ENCODE peak calls at places on chromosome 17, in seven cellular contexts. One of them, this sample, is unnamed.
A peak's percentile ranks its signal among the peaks of the same experiment; 100 is the strongest.

GRCh38 chr17:3913531-3914318 is 2.5 kb downstream of the P2RX1 start:
- DNase-seq in GM06990: peak; percentile 76
- DNase-seq in psoas muscle: peak; percentile 79
- DNase-seq in WTC11: peak; percentile 91
- DNase-seq in foreskin fibroblast: peak; percentile 64
- DNase-seq in esophagus muscularis mucosa: no peak
- DNase-seq in neural crest cell: peak; percentile 90
- DNase-seq in this sample: peak; percentile 81

GRCh38 chr17:19645608-19646250 is 2.8 kb upstream of the ALDH3A2 start:
- DNase-seq in esophagus muscularis mucosa: no peak
- DNase-seq in WTC11: peak; percentile 82
- DNase-seq in psoas muscle: peak; percentile 25
- DNase-seq in foreskin fibroblast: no peak
- DNase-seq in neural crest cell: peak; percentile 35
- DNase-seq in GM06990: peak; percentile 28
- DNase-seq in this sample: peak; percentile 39

GRCh38 chr17:19705771-19706770 is 10.3 kb downstream of the SLC47A2 start:
- DNase-seq in esophagus muscularis mucosa: peak; percentile 91
- DNase-seq in neural crest cell: no peak
- DNase-seq in psoas muscle: no peak
- DNase-seq in foreskin fibroblast: no peak
- DNase-seq in GM06990: no peak
- DNase-seq in WTC11: no peak
- DNase-seq in this sample: no peak

GRCh38 chr17:80671823-80672105 is 127.1 kb downstream of the RPTOR start:
- DNase-seq in psoas muscle: no peak
- DNase-seq in GM06990: no peak
- DNase-seq in WTC11: no peak
- DNase-seq in esophagus muscularis mucosa: no peak
- DNase-seq in foreskin fibroblast: no peak
- DNase-seq in neural crest cell: no peak
- DNase-seq in this sample: peak; percentile 43

GRCh38 chr17:1713878-1714487 is 3.8 kb upstream of the TLCD2 start:
- DNase-seq in WTC11: peak; percentile 78
- DNase-seq in GM06990: no peak
- DNase-seq in psoas muscle: no peak
- DNase-seq in foreskin fibroblast: peak; percentile 42
- DNase-seq in neural crest cell: peak; percentile 41
- DNase-seq in esophagus muscularis mucosa: no peak
- DNase-seq in this sample: peak; percentile 56

GRCh38 chr17:35164716-35165115 is 17.1 kb downstream of the UNC45B start:
- DNase-seq in esophagus muscularis mucosa: no peak
- DNase-seq in foreskin fibroblast: no peak
- DNase-seq in psoas muscle: no peak
- DNase-seq in GM06990: no peak
- DNase-seq in WTC11: no peak
- DNase-seq in neural crest cell: no peak
- DNase-seq in this sample: no peak

GRCh38 chr17:64155751-64156544 is 26.0 kb upstream of the ERN1 start:
- DNase-seq in esophagus muscularis mucosa: no peak
- DNase-seq in neural crest cell: no peak
- DNase-seq in GM06990: no peak
- DNase-seq in WTC11: no peak
- DNase-seq in psoas muscle: peak; percentile 75
- DNase-seq in foreskin fibroblast: no peak
- DNase-seq in this sample: peak; percentile 36

GRCh38 chr17:69069289-69069688 is 8.6 kb upstream of the ABCA9 start:
- DNase-seq in GM06990: no peak
- DNase-seq in psoas muscle: peak; percentile 4
- DNase-seq in neural crest cell: no peak
- DNase-seq in WTC11: no peak
- DNase-seq in esophagus muscularis mucosa: no peak
- DNase-seq in foreskin fibroblast: no peak
- DNase-seq in this sample: no peak

GRCh38 chr17:66466933-66467367 is 164.5 kb downstream of the PRKCA start:
- DNase-seq in foreskin fibroblast: peak; percentile 98
- DNase-seq in esophagus muscularis mucosa: no peak
- DNase-seq in GM06990: no peak
- DNase-seq in WTC11: no peak
- DNase-seq in psoas muscle: peak; percentile 34
- DNase-seq in neural crest cell: no peak
- DNase-seq in this sample: peak; percentile 99

GRCh38 chr17:16381496-16381820 is 567 bp downstream of the UBB start:
- DNase-seq in esophagus muscularis mucosa: no peak
- DNase-seq in psoas muscle: no peak
- DNase-seq in neural crest cell: no peak
- DNase-seq in GM06990: no peak
- DNase-seq in WTC11: no peak
- DNase-seq in foreskin fibroblast: no peak
- DNase-seq in this sample: no peak

GRCh38 chr17:39602533-39603303 is 5.0 kb downstream of the NEUROD2 start:
- DNase-seq in GM06990: no peak
- DNase-seq in foreskin fibroblast: no peak
- DNase-seq in esophagus muscularis mucosa: no peak
- DNase-seq in psoas muscle: no peak
- DNase-seq in WTC11: no peak
- DNase-seq in neural crest cell: no peak
- DNase-seq in this sample: no peak

GRCh38 chr17:44314869-44315661 is 6.7 kb downstream of the RUNDC3A start:
- DNase-seq in WTC11: peak; percentile 76
- DNase-seq in GM06990: no peak
- DNase-seq in psoas muscle: no peak
- DNase-seq in neural crest cell: no peak
- DNase-seq in foreskin fibroblast: no peak
- DNase-seq in esophagus muscularis mucosa: no peak
- DNase-seq in this sample: no peak

GRCh38 chr17:35084987-35085386 is 21.5 kb upstream of the RFFL start:
- DNase-seq in esophagus muscularis mucosa: no peak
- DNase-seq in psoas muscle: no peak
- DNase-seq in neural crest cell: no peak
- DNase-seq in WTC11: no peak
- DNase-seq in foreskin fibroblast: peak; percentile 56
- DNase-seq in GM06990: no peak
- DNase-seq in this sample: peak; percentile 50

GRCh38 chr17:8056232-8056975 is 17.5 kb downstream of the ALOX15B start:
- DNase-seq in GM06990: peak; percentile 44
- DNase-seq in foreskin fibroblast: no peak
- DNase-seq in esophagus muscularis mucosa: no peak
- DNase-seq in psoas muscle: no peak
- DNase-seq in WTC11: peak; percentile 8
- DNase-seq in neural crest cell: no peak
- DNase-seq in this sample: peak; percentile 96

GRCh38 chr17:82333279-82334171 is at the start of gene SECTM1:
- DNase-seq in neural crest cell: no peak
- DNase-seq in foreskin fibroblast: peak; percentile 34
- DNase-seq in WTC11: peak; percentile 50
- DNase-seq in GM06990: no peak
- DNase-seq in esophagus muscularis mucosa: no peak
- DNase-seq in psoas muscle: peak; percentile 68
- DNase-seq in this sample: peak; percentile 15

GRCh38 chr17:46029627-46030026 is 30.6 kb downstream of the STH start:
- DNase-seq in esophagus muscularis mucosa: no peak
- DNase-seq in psoas muscle: no peak
- DNase-seq in foreskin fibroblast: no peak
- DNase-seq in neural crest cell: no peak
- DNase-seq in GM06990: no peak
- DNase-seq in WTC11: no peak
- DNase-seq in this sample: no peak

GRCh38 chr17:6084226-6085161 is 14.3 kb downstream of the WSCD1 start:
- DNase-seq in psoas muscle: peak; percentile 80
- DNase-seq in neural crest cell: peak; percentile 46
- DNase-seq in WTC11: no peak
- DNase-seq in esophagus muscularis mucosa: no peak
- DNase-seq in foreskin fibroblast: no peak
- DNase-seq in GM06990: no peak
- DNase-seq in this sample: no peak

GRCh38 chr17:19411641-19412040 is 609 bp downstream of the RNF112 start:
- DNase-seq in foreskin fibroblast: no peak
- DNase-seq in psoas muscle: no peak
- DNase-seq in GM06990: no peak
- DNase-seq in neural crest cell: no peak
- DNase-seq in WTC11: no peak
- DNase-seq in esophagus muscularis mucosa: no peak
- DNase-seq in this sample: no peak

GRCh38 chr17:7404737-7405412 is 978 bp upstream of the TMEM256 start:
- DNase-seq in neural crest cell: peak; percentile 16
- DNase-seq in esophagus muscularis mucosa: peak; percentile 93
- DNase-seq in WTC11: peak; percentile 69
- DNase-seq in GM06990: no peak
- DNase-seq in foreskin fibroblast: no peak
- DNase-seq in psoas muscle: peak; percentile 70
- DNase-seq in this sample: no peak

GRCh38 chr17:8861482-8862181 is 5.8 kb downstream of the PIK3R6 start:
- DNase-seq in GM06990: no peak
- DNase-seq in foreskin fibroblast: no peak
- DNase-seq in neural crest cell: no peak
- DNase-seq in WTC11: no peak
- DNase-seq in esophagus muscularis mucosa: no peak
- DNase-seq in psoas muscle: no peak
- DNase-seq in this sample: no peak

GRCh38 chr17:79214940-79215604 is 140.4 kb downstream of the ENGASE start:
- DNase-seq in esophagus muscularis mucosa: no peak
- DNase-seq in WTC11: no peak
- DNase-seq in foreskin fibroblast: no peak
- DNase-seq in GM06990: no peak
- DNase-seq in neural crest cell: no peak
- DNase-seq in psoas muscle: no peak
- DNase-seq in this sample: no peak

GRCh38 chr17:82486186-82487084 is 27.9 kb downstream of the NARF start:
- DNase-seq in foreskin fibroblast: no peak
- DNase-seq in GM06990: no peak
- DNase-seq in WTC11: no peak
- DNase-seq in psoas muscle: no peak
- DNase-seq in esophagus muscularis mucosa: no peak
- DNase-seq in neural crest cell: no peak
- DNase-seq in this sample: no peak

GRCh38 chr17:71460943-71461342 is 659.9 kb upstream of the SOX9 start:
- DNase-seq in neural crest cell: peak; percentile 22
- DNase-seq in WTC11: peak; percentile 24
- DNase-seq in esophagus muscularis mucosa: no peak
- DNase-seq in psoas muscle: no peak
- DNase-seq in foreskin fibroblast: peak; percentile 25
- DNase-seq in GM06990: no peak
- DNase-seq in this sample: peak; percentile 71

GRCh38 chr17:45146616-45147101 is 1.6 kb upstream of the HEXIM1 start:
- DNase-seq in esophagus muscularis mucosa: no peak
- DNase-seq in WTC11: no peak
- DNase-seq in neural crest cell: no peak
- DNase-seq in foreskin fibroblast: no peak
- DNase-seq in GM06990: no peak
- DNase-seq in psoas muscle: peak; percentile 29
- DNase-seq in this sample: peak; percentile 91

GRCh38 chr17:13740692-13741091 is 139.0 kb upstream of the HS3ST3A1 start:
- DNase-seq in GM06990: no peak
- DNase-seq in WTC11: no peak
- DNase-seq in neural crest cell: no peak
- DNase-seq in psoas muscle: no peak
- DNase-seq in foreskin fibroblast: no peak
- DNase-seq in esophagus muscularis mucosa: no peak
- DNase-seq in this sample: no peak

GRCh38 chr17:67613961-67614360 is 103.8 kb upstream of the NOL11 start:
- DNase-seq in psoas muscle: no peak
- DNase-seq in esophagus muscularis mucosa: no peak
- DNase-seq in WTC11: no peak
- DNase-seq in foreskin fibroblast: no peak
- DNase-seq in neural crest cell: no peak
- DNase-seq in GM06990: peak; percentile 27
- DNase-seq in this sample: no peak

GRCh38 chr17:67619555-67619954 is 98.2 kb upstream of the NOL11 start:
- DNase-seq in GM06990: no peak
- DNase-seq in esophagus muscularis mucosa: no peak
- DNase-seq in WTC11: no peak
- DNase-seq in psoas muscle: no peak
- DNase-seq in foreskin fibroblast: no peak
- DNase-seq in neural crest cell: no peak
- DNase-seq in this sample: no peak

GRCh38 chr17:67617304-67617899 is 100.3 kb upstream of the NOL11 start:
- DNase-seq in psoas muscle: no peak
- DNase-seq in WTC11: no peak
- DNase-seq in esophagus muscularis mucosa: no peak
- DNase-seq in foreskin fibroblast: no peak
- DNase-seq in neural crest cell: no peak
- DNase-seq in GM06990: no peak
- DNase-seq in this sample: no peak

GRCh38 chr17:67615736-67616135 is 102.0 kb upstream of the NOL11 start:
- DNase-seq in psoas muscle: no peak
- DNase-seq in foreskin fibroblast: no peak
- DNase-seq in neural crest cell: no peak
- DNase-seq in WTC11: no peak
- DNase-seq in esophagus muscularis mucosa: no peak
- DNase-seq in GM06990: no peak
- DNase-seq in this sample: no peak

GRCh38 chr17:67615011-67615561 is 102.7 kb upstream of the NOL11 start:
- DNase-seq in GM06990: no peak
- DNase-seq in foreskin fibroblast: no peak
- DNase-seq in esophagus muscularis mucosa: no peak
- DNase-seq in neural crest cell: no peak
- DNase-seq in WTC11: no peak
- DNase-seq in psoas muscle: no peak
- DNase-seq in this sample: no peak
- TF ChIP-seq CTCF in GM06990: no peak
- TF ChIP-seq CTCF in foreskin fibroblast: no peak
- TF ChIP-seq CTCF in esophagus muscularis mucosa: no peak
- TF ChIP-seq CTCF in neural crest cell: no peak
- TF ChIP-seq CTCF in WTC11: no peak
- TF ChIP-seq CTCF in psoas muscle: no peak
- TF ChIP-seq CTCF in this sample: no peak

GRCh38 chr17:40993856-40994255 is at the start of gene KRTAP3-3:
- DNase-seq in GM06990: no peak
- DNase-seq in WTC11: no peak
- DNase-seq in neural crest cell: no peak
- DNase-seq in foreskin fibroblast: no peak
- DNase-seq in esophagus muscularis mucosa: no peak
- DNase-seq in psoas muscle: no peak
- DNase-seq in this sample: no peak
- TF ChIP-seq CTCF in GM06990: no peak
- TF ChIP-seq CTCF in WTC11: no peak
- TF ChIP-seq CTCF in neural crest cell: no peak
- TF ChIP-seq CTCF in foreskin fibroblast: no peak
- TF ChIP-seq CTCF in esophagus muscularis mucosa: no peak
- TF ChIP-seq CTCF in psoas muscle: no peak
- TF ChIP-seq CTCF in this sample: no peak

DNA sequence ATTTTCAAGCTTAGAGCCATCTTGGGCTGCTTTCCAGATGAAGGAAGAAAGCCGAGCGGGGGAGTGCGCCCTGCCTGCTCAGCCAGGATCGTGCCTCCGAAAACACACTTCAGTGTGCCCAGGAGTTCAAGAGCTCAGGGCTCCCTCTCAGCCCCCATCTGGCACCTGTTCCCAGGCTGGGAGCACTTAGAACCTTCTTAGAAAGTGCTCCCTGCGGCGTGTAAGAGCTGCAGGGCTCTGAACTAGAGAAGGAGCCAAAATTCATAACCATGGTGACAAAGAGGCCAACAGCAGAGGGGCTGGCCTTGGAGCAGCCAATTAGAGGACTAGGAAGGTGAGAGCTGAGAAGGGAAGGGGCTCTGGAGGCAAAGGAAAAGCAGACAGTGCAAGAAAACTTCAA is 59.0 kb upstream of the TNRC6C start:
- DNase-seq in foreskin fibroblast: no peak
- DNase-seq in WTC11: no peak
- DNase-seq in neural crest cell: no peak
- DNase-seq in psoas muscle: no peak
- DNase-seq in esophagus muscularis mucosa: no peak
- DNase-seq in GM06990: no peak
- DNase-seq in this sample: no peak
- TF ChIP-seq CTCF in foreskin fibroblast: no peak
- TF ChIP-seq CTCF in WTC11: no peak
- TF ChIP-seq CTCF in neural crest cell: no peak
- TF ChIP-seq CTCF in psoas muscle: no peak
- TF ChIP-seq CTCF in esophagus muscularis mucosa: no peak
- TF ChIP-seq CTCF in GM06990: no peak
- TF ChIP-seq CTCF in this sample: no peak

GRCh38 chr17:50348522-50349240 is 2.8 kb downstream of the XYLT2 start:
- DNase-seq in WTC11: no peak
- DNase-seq in foreskin fibroblast: no peak
- DNase-seq in neural crest cell: no peak
- DNase-seq in psoas muscle: no peak
- DNase-seq in esophagus muscularis mucosa: no peak
- DNase-seq in GM06990: no peak
- DNase-seq in this sample: peak; percentile 34
- TF ChIP-seq CTCF in WTC11: no peak
- TF ChIP-seq CTCF in foreskin fibroblast: no peak
- TF ChIP-seq CTCF in neural crest cell: no peak
- TF ChIP-seq CTCF in psoas muscle: no peak
- TF ChIP-seq CTCF in esophagus muscularis mucosa: no peak
- TF ChIP-seq CTCF in GM06990: no peak
- TF ChIP-seq CTCF in this sample: no peak

This sample was measured in choroid plexus epithelial cell.